ENCODE peak calls at places on chromosomes 4 and X, in five cellular contexts. D, E, H, Y and L are unnamed samples.

GRCh38 chr4:182197611-182198010 is 45.6 kb upstream of the TENM3 start:
- DNase-seq in D (no peak), E (no peak), H (no peak), Y (no peak), L (no peak)

GRCh38 chr4:123673971-123674370 is 277.4 kb downstream of the SPRY1 start:
- DNase-seq in D (no peak), E (no peak), H (no peak), Y (no peak), L (no peak)

GRCh38 chr4:37434469-37434868 is 189.9 kb downstream of the NWD2 start:
- DNase-seq in D (no peak), E (no peak), H (no peak), Y (no peak), L (no peak)

GRCh38 chr4:8594097-8595038 is 1.8 kb downstream of the CPZ start:
- DNase-seq in D (peak; percentile 35), E (no peak), H (peak; percentile 26), Y (peak; percentile 73), L (peak; percentile 49)

GRCh38 chr4:1720163-1720983 is 750 bp downstream of the TMEM129 start:
- DNase-seq in D (peak; percentile 33), E (peak; percentile 56), H (peak; percentile 50), Y (peak; percentile 60), L (peak; percentile 54)

GRCh38 chr4:1417522-1418390 is 11.5 kb upstream of the NKX1-1 start:
- DNase-seq in D (no peak), E (no peak), H (no peak), Y (no peak), L (no peak)

GRCh38 chr4:103026868-103027267 is 7.4 kb upstream of the SLC9B1 start:
- DNase-seq in D (no peak), E (no peak), H (no peak), Y (no peak), L (no peak)

GRCh38 chrX:123424546-123424945 is 240.5 kb downstream of the GRIA3 start:
- DNase-seq in D (no peak), E (no peak), H (no peak), Y (no peak), L (no peak)

GRCh38 chrX:111616786-111617185 is 64.2 kb upstream of the ALG13 start:
- DNase-seq in D (no peak), E (no peak), H (no peak), Y (no peak), L (no peak)

GRCh38 chr4:150723727-150724411 is 141.9 kb downstream of the MAB21L2 start:
- DNase-seq in D (no peak), E (no peak), H (no peak), Y (no peak), L (no peak)

GRCh38 chrX:19846995-19847790 is 40.2 kb downstream of the SH3KBP1 start:
- DNase-seq in D (peak; percentile 35), E (peak; percentile 41), H (no peak), Y (peak; percentile 21), L (peak; percentile 46)

GRCh38 chr4:374298-375160 is 36.9 kb downstream of the ZNF141 start:
- DNase-seq in D (no peak), E (no peak), H (no peak), Y (no peak), L (no peak)

GRCh38 chr4:40731792-40732245 is 17.9 kb upstream of the NSUN7 start:
- DNase-seq in D (peak; percentile 54), E (no peak), H (no peak), Y (peak; percentile 31), L (peak; percentile 80)

GRCh38 chrX:30893206-30893605 is 4.2 kb upstream of the TAB3 start:
- DNase-seq in D (no peak), E (no peak), H (no peak), Y (no peak), L (peak; percentile 40)

GRCh38 chr4:142850478-142850877 is 4.4 kb upstream of the INPP4B start:
- DNase-seq in D (no peak), E (no peak), H (no peak), Y (no peak), L (no peak)
- TF ChIP-seq CTCF in D (no peak), E (no peak), H (no peak), Y (no peak), L (peak; percentile 19)

DNA sequence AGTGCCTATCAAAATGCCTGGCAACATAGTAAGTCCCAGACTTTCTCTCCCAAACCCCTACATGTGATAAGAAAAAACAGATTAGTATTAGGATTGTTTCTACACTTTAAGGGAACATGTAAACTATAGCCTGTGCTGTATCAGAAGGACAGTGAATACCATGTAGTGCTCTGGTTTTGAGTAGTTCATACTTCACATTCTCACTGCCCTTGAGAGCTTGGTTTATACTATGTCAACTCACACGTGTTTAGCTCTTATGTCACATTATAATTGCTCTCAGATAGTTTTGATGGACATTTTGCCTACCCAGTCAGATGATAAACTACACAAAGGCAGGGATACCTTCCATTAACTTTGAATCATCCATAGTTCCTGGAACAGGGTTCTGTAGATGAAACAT is 58.0 kb upstream of the PGRMC2 start:
- DNase-seq in D (no peak), E (no peak), H (no peak), Y (no peak), L (no peak)
- TF ChIP-seq CTCF in D (no peak), E (no peak), H (no peak), Y (no peak), L (no peak)

GRCh38 chrX:37905436-37906147 is 58.2 kb upstream of the DYNLT3 start:
- DNase-seq in D (no peak), E (no peak), H (no peak), Y (no peak), L (no peak)
- TF ChIP-seq CTCF in D (no peak), E (no peak), H (no peak), Y (no peak), L (no peak)

GRCh38 chrX:12895856-12896255 is 10.6 kb upstream of the TLR8 start:
- DNase-seq in D (no peak), E (no peak), H (no peak), Y (no peak), L (no peak)
- TF ChIP-seq CTCF in D (no peak), E (no peak), H (no peak), Y (no peak), L (no peak)